ENCODE peak calls at places on chromosomes 7 and 10, in four cellular contexts. U is caudate nucleus; C is CD8-positive, alpha-beta memory T cell; S is stimulated activated CD8-positive, alpha-beta memory T cell treated with anti-CD3 and anti-CD28 coated beads, Interleukin-2, amount 100 ng/mL, for 48 hours. N is an unnamed sample.

GRCh38 chr10:47065903-47066302 is 154.7 kb downstream of the PTPN20 start:
- DNase-seq in U (no peak), C (no peak), S (no peak), N (no peak)

GRCh38 chr7:21754963-21755362 is 190.7 kb downstream of the CDCA7L start:
- DNase-seq in U (no peak), C (no peak), S (no peak), N (no peak)

GRCh38 chr10:30435068-30435422 is 1.1 kb downstream of the MAP3K8 start:
- DNase-seq in U (no peak), C (no peak), S (no peak), N (no peak)

GRCh38 chr7:4861673-4862072 is at the start of gene PAPOLB:
- DNase-seq in U (no peak), C (no peak), S (peak), N (no peak)

GRCh38 chr10:91598211-91598981 is 34.5 kb downstream of the PPP1R3C start:
- DNase-seq in U (no peak), C (no peak), S (no peak), N (no peak)

GRCh38 chr7:90955641-90956207 is 308.5 kb upstream of the FZD1 start:
- DNase-seq in U (no peak), C (no peak), S (no peak), N (no peak)

GRCh38 chr10:72340510-72340895 is 14.2 kb downstream of the DNAJB12 start:
- DNase-seq in U (no peak), C (peak), S (peak), N (no peak)

GRCh38 chr7:70630647-70631457 is 501.1 kb upstream of the GALNT17 start:
- DNase-seq in U (no peak), C (no peak), S (no peak), N (no peak)

GRCh38 chr10:124319926-124320391 is 98.8 kb downstream of the OAT start:
- DNase-seq in U (no peak), C (no peak), S (no peak), N (no peak)

GRCh38 chr10:55822096-55822495 is 539.0 kb downstream of the ZWINT start:
- DNase-seq in U (no peak), C (no peak), S (no peak), N (no peak)

GRCh38 chr7:137970263-137970975 is 31.5 kb downstream of the CREB3L2 start:
- DNase-seq in U (no peak), C (no peak), S (no peak), N (peak)

GRCh38 chr10:79152423-79152817 is 83.7 kb downstream of the ZMIZ1 start:
- DNase-seq in U (no peak), C (no peak), S (no peak), N (no peak)

GRCh38 chr7:27091125-27091524 is 4.7 kb downstream of the HOXA1 start:
- DNase-seq in U (no peak), C (no peak), S (no peak), N (no peak)

GRCh38 chr10:5645375-5645774 is 21.0 kb downstream of the ASB13 start:
- DNase-seq in U (no peak), C (no peak), S (no peak), N (no peak)

N was measured in left lung.